ENCODE peak calls at places on chromosomes 13 and 19, in four cellular contexts. T is GM12865, C is H1, Z is Peyer's patch. E is an unnamed sample.

GRCh38 chr13:44752184-44752583 is 176.1 kb upstream of the TSC22D1 start:
- DNase-seq in T (no peak), C (no peak), Z (no peak), E (no peak)

GRCh38 chr13:20160346-20161274 is at the start of gene GJA3:
- DNase-seq in C (peak), Z (peak), T (peak), E (no peak)

GRCh38 chr19:4015705-4016402 is 8.3 kb downstream of the PIAS4 start:
- DNase-seq in C (no peak), T (no peak), Z (no peak), E (peak)

GRCh38 chr19:33476151-33476707 is 45.4 kb downstream of the PEPD start:
- DNase-seq in C (no peak), T (no peak), Z (peak), E (no peak)

GRCh38 chr13:107458269-107458668 is 757.1 kb downstream of the LIG4 start:
- DNase-seq in Z (no peak), T (no peak), C (no peak), E (no peak)

GRCh38 chr13:112711528-112712265 is 21.9 kb downstream of the ATP11A start:
- DNase-seq in Z (peak), T (peak), C (peak), E (no peak)

GRCh38 chr19:51019544-51019925 is at the start of gene KLK10:
- DNase-seq in T (no peak), Z (no peak), C (no peak), E (no peak)

GRCh38 chr19:33740811-33741396 is 55.8 kb upstream of the KCTD15 start:
- DNase-seq in Z (no peak), T (peak), C (peak), E (no peak)

GRCh38 chr19:47047931-47048399 is 459 bp downstream of the TMEM160 start:
- DNase-seq in T (peak), Z (peak), C (peak), E (peak)

DNA sequence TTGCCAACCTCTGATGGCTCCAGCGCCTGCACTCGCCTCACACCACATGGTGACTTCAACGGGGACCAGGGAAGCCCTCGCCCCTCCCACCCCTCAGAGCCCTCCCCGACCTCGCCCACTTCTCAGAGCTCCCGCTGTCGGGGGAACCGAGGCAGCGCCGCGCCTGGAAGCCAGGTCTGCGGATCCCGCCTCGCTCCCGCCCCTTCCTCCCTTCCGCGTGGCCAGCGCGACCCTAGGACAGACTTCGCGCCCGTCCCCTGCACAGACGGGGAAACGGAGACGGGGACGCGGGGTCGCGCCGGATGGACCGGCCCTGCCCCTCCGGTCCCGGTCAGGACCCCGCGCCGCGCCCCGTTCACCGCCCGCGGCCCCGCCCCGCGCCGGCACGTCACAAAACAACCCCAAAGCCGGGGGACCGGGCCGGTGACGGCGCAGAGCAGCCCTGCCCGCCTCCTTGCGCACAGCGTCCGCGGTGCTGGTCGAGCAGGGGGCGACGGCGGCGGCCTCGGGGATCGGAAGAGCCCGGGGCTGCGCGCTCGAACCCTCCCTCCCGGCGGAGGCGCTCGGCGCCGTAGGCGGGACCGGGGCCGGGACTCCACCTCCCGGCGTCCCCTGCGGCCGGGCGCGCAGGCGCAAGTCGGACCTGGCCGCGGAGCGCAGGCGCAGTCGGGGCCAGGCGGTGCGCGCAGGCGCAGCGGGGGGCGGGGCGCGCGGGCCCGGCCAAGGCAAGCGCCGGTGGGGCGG is 379 bp upstream of the CDC34 start:
- DNase-seq in T (peak), C (peak), Z (peak), E (peak)
- TF ChIP-seq CTCF in T (peak), C (no peak), Z (no peak), E (peak)

DNA sequence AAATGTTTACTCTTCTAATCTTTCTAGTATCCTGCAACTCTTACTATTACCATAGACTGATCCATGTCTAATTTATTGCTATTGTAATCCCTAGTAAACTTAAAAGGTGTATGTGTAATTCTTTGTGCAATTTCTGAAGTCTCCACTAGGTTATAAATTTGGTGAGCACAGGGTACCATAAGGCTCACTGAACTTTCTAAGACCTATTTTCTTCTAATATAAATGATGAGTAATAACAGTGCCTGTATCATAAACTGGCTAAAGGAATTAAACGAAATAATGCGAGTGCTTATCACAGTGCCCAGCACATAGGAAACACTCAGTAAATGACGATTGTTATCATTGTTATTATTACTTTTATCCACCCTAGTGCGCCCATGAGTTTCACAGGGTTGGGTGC is 119.1 kb downstream of the KLF12 start:
- DNase-seq in C (no peak), Z (no peak), T (peak), E (no peak)
- TF ChIP-seq CTCF in C (peak), Z (no peak), T (no peak), E (peak)

DNA sequence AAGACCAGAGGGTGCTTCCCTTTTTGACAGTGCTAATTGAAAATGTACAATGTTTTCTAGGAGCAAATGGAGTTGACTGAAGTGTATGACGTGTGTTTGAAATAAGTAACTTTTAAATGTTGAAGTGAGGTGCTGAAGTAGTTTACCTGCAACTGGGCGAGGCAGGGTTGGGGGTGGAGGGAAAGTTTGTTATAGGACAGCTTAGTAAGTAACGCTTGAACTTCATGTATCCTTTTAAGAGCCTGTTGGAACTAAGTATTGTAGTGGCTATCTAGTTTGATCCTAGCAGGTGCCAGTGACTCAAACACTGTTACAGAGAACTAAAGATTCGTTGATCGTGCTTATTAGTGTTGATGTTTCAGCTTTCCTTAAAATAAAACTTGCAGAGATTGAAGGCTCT is 5.9 kb downstream of the SLAIN1 start:
- DNase-seq in Z (no peak), C (no peak), T (no peak), E (no peak)
- TF ChIP-seq CTCF in Z (no peak), C (no peak), T (no peak), E (no peak)

DNA sequence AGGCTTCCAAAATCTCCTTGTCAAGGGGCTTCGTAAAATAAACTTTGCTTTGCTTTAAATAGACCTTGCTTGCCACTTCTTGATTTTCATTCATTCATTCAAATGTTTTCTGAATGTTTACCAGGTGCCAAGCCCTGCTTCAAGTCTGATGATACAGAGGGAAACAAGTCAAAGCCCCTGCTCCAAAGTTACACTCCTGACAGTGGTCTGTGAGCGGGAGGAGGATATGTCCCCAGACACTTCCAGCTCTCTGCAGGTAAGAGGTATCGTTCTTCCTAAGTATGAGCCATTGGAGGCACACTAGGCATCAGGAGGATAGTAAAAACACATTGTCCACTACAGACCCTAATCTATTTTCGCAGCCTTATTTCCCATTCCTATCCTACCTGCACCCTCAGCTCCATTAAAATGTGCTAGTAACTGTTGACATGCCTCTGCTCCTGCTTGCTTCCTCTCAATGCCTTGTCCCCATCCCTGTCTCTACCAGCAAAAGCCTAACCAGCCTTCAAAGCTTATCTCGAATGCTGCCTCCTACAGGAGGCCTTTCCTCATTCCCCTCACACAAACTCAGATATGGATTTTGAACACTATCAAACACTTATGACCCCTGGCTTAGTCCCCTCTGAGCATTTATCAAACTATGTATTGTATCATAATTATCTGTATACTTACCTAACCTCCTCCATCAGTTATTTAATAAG is 6.2 kb upstream of the WBP4 start:
- DNase-seq in Z (no peak), T (peak), C (no peak), E (no peak)
- TF ChIP-seq CTCF in Z (peak), T (peak), C (peak), E (peak)

GRCh38 chr13:31909889-31910551 is 121.6 kb upstream of the FRY start:
- DNase-seq in C (no peak), Z (peak), T (peak), E (no peak)
- TF ChIP-seq CTCF in C (peak), Z (peak), T (peak), E (peak)

GRCh38 chr19:40662925-40663711 is 27.3 kb downstream of the NUMBL start:
- DNase-seq in Z (peak), C (peak), T (peak), E (peak)
- TF ChIP-seq CTCF in Z (peak), C (peak), T (peak), E (peak)

GRCh38 chr19:48196933-48197665 is 26.6 kb downstream of the ZSWIM9 start:
- DNase-seq in T (no peak), C (no peak), Z (no peak), E (no peak)

GRCh38 chr19:48196321-48196761 is 25.9 kb downstream of the ZSWIM9 start:
- DNase-seq in Z (no peak), T (no peak), C (no peak), E (no peak)

GRCh38 chr19:48195106-48195830 is 24.8 kb downstream of the ZSWIM9 start:
- DNase-seq in T (no peak), C (no peak), Z (peak), E (no peak)

GRCh38 chr19:48192750-48193149 is 22.3 kb downstream of the ZSWIM9 start:
- DNase-seq in C (no peak), Z (no peak), T (no peak), E (no peak)

DNA sequence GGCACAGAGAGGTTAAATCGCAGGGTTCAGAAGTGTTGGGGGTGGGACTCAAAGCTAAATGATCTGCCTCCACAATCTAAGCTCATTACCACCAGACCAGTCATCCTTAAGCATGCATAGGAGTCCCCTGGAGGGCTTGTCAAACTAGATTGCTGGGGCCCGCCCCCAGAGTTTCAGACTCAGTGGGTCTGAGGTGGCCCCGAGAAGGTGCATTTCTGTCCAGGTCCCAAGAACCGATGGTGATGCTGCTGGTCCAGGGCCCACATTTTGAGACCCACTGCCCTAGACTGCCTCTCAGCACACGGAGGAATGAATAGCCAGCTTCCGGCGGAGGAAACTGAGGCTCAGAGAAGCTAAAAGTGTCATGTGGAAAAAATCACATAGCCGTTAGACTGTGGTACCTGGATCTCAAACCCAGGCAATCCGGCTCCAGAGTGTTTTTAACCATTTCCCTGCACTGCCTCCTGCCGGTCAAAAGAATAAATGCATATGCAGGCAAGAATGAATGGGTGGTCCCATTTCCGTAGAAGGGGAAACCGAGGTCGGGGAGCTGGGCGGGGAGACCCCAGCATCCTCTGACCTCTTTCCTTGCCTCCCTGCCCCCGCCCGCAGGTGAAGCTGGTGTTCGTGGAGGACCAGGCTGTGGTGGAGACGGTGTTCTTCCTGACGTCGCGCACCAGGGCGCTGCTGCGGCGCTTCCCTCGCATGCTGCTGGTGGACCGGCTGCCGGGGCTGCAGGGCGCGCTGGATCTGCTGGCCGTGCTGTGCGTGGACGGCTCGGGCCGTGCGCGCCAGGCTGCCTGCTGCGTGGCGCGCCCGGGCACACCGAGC is 23.8 kb downstream of the ZSWIM9 start:
- DNase-seq in T (peak), C (peak), Z (peak), E (no peak)
- TF ChIP-seq CTCF in T (peak), C (peak), Z (peak), E (peak)

E was measured in type B pancreatic cell.